ENCODE peak calls at places on chromosomes 1 and 21, in nine cellular contexts. X is OCI-LY7, U is Peyer's patch, L is fibroblast of mammary gland, Z is BJ, T is thyroid gland, S is colonic mucosa, P is A549, A is endodermal cell. I is an unnamed sample.

GRCh38 chr1:192022839-192023238 is 135.4 kb upstream of the RGS18 start:
- DNase-seq in A (no peak), T (no peak), P (no peak), Z (no peak), U (no peak), X (no peak), L (no peak), S (no peak), I (no peak)

GRCh38 chr1:168092566-168093355 is 44.0 kb downstream of the GPR161 start:
- DNase-seq in U (no peak), A (peak), Z (no peak), S (peak), L (peak), X (no peak), P (no peak), T (peak), I (no peak)

GRCh38 chr1:25246600-25247023 is 642 bp downstream of the RSRP1 start:
- DNase-seq in L (no peak), A (peak), U (no peak), Z (no peak), S (no peak), P (no peak), T (peak), X (peak), I (no peak)

GRCh38 chr1:218930472-218930871 is 243.2 kb upstream of the LYPLAL1 start:
- DNase-seq in Z (no peak), S (no peak), U (no peak), L (no peak), T (no peak), P (no peak), X (no peak), A (no peak), I (no peak)

GRCh38 chr1:18144921-18145699 is 37.5 kb downstream of the IGSF21 start:
- DNase-seq in U (no peak), A (no peak), S (peak), Z (no peak), P (no peak), T (no peak), L (no peak), X (no peak), I (no peak)

GRCh38 chr1:149848811-149849210 is 50.6 kb upstream of the BOLA1 start:
- DNase-seq in T (no peak), Z (no peak), P (no peak), U (no peak), S (no peak), X (peak), L (peak), A (no peak), I (no peak)

GRCh38 chr21:34983680-34984086 is 65.4 kb downstream of the RUNX1 start:
- DNase-seq in X (no peak), L (peak), T (no peak), P (no peak), Z (no peak), U (no peak), A (no peak), S (no peak), I (peak)

GRCh38 chr1:61337981-61338848 is 255.9 kb downstream of the NFIA start:
- DNase-seq in P (peak), S (peak), X (no peak), Z (peak), T (peak), U (peak), L (peak), A (peak), I (no peak)

GRCh38 chr1:77316006-77316405 is 34.2 kb downstream of the AK5 start:
- DNase-seq in T (no peak), S (no peak), P (no peak), L (peak), A (no peak), U (no peak), X (no peak), Z (peak), I (no peak)

GRCh38 chr1:154760469-154760933 is 109.6 kb downstream of the KCNN3 start:
- DNase-seq in X (peak), Z (no peak), S (peak), L (no peak), T (peak), A (peak), P (peak), U (peak), I (no peak)

GRCh38 chr1:23727362-23727811 is 15.9 kb upstream of the ELOA start:
- DNase-seq in Z (no peak), S (peak), P (no peak), U (peak), L (peak), T (peak), A (no peak), X (peak), I (no peak)

GRCh38 chr1:23728997-23729390 is 14.3 kb upstream of the ELOA start:
- DNase-seq in X (no peak), A (no peak), S (no peak), L (no peak), U (no peak), P (no peak), Z (no peak), T (no peak), I (no peak)

GRCh38 chr1:23732363-23733224 is 10.7 kb upstream of the ELOA start:
- DNase-seq in S (no peak), Z (no peak), L (peak), P (no peak), U (no peak), T (no peak), X (no peak), A (no peak), I (no peak)

GRCh38 chr1:23722652-23723051 is 20.6 kb upstream of the ELOA start:
- DNase-seq in L (no peak), U (peak), Z (no peak), S (no peak), A (no peak), P (no peak), X (peak), T (no peak), I (no peak)

DNA sequence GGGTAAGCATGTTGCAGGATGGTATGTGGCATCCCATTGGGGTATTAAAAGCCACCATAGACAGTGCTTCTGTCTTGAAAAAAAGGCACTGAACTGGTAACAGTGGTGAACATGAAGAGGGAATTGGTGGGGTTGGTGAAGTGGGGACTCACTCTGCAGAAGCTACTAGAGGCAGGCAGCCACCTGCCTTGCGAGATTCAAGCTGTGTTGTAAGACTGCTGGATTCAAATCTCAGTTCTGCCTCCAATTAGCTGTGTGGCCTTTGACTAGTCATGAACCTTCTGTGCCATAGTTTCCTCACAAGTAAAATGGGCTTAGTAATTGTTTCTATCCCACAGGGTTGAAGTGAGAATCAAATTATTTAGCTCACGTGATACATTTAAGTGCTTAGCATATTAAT is 16.6 kb upstream of the ELOA start:
- DNase-seq in X (peak), P (no peak), A (no peak), S (no peak), L (no peak), U (no peak), Z (no peak), T (no peak), I (no peak)
- H3K4me3 ChIP-seq in X (no peak), P (no peak), A (no peak), S (no peak), L (no peak), U (no peak), Z (no peak), T (no peak), I (no peak)

DNA sequence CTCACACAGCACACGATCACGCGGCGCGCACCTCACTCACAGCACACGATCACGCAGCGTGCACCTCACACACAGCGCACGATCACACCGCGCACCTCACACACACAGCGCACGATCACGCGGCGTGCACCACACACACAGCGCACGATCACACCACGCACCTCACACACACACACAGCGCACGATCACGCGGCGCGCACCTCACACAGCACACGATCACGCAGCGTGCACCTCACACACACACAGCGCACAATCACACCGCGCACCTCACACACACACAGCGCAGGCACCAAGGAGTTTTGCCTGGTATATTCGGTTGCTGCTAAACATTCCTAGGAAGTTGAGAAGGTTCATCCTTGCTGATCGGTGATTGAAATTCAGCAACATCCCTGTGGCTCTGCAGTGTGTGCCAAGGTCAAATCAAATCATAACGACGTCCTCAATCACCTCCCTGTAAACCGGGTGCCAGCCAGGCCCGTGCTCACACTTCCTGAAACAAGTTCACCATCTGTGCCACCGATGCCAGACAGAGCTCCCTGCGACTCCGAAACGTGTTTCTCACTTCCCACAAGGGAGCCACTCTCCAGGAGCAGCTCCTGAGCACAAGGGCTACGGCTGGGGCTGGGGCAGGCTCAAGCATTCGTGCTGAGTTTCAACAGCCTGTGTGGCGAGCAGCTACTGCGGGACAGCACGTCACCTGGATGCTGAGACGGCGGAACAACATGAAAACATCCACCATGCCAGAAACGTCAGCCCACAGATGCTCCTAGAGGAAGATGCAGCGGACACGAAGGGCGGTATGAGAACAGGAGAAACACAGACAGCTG is 30.2 kb downstream of the WDR4 start:
- DNase-seq in A (no peak), S (no peak), X (no peak), T (no peak), U (no peak), Z (no peak), P (no peak), L (no peak), I (no peak)
- H3K4me3 ChIP-seq in A (no peak), S (no peak), X (no peak), T (no peak), U (no peak), Z (no peak), P (no peak), L (no peak), I (no peak)

DNA sequence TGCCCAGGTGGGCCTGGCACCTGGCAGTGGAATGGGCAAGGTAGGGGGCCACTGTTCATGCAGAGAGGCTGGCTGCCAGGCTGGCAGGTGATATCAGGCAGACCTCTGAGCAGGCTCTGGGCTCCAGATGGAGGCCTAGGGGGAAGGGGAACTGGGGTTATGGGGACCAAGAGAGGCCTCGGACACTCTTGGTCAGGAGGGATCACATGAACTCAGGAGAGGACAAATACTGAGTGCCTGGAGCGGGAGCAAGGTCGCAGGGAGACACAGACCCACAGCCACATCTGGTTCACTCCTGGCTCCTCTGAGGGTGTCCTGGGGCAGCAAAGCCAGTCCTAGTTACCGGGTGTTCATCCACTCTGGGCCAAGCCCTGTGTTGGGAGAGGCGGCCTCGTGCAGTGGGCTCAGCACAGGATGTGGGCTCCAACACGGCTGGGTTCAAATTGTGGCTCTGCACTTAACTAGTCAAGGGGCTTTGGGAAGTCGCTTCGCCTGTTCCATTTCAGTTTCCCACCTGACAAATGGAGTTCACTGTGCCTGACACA is 239.0 kb downstream of the PTPRU start:
- DNase-seq in Z (no peak), S (no peak), P (no peak), U (no peak), X (no peak), L (no peak), A (peak), T (no peak), I (peak)
- H3K4me3 ChIP-seq in Z (no peak), S (no peak), P (no peak), U (no peak), X (no peak), L (no peak), A (no peak), T (no peak), I (no peak)

GRCh38 chr1:111591946-111592345 is 27.6 kb upstream of the RAP1A start:
- DNase-seq in L (no peak), Z (no peak), U (no peak), P (no peak), S (no peak), T (no peak), A (no peak), X (no peak), I (no peak)
- H3K4me3 ChIP-seq in L (no peak), Z (no peak), U (no peak), P (no peak), S (no peak), T (no peak), A (no peak), X (no peak), I (no peak)

DNA sequence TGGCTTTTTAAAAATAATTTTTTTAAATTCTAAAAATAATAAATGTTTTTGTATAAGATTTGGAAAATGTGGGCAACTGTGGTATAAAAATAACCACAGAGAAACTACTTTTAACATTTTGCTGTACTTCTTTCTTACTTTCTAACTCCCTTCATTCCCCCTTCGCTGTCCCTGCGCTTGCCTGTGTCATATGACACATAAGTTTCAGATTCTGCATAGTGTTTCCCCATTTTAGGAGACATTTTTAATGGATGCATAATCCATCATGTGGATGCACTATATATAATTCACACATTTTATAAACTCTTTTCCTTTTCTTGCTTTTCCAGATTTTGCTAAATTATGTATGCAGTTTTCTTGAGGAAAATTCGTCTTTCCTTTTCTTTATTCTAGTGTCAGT is 16.3 kb downstream of the ATG4C start:
- DNase-seq in X (peak), A (no peak), U (peak), T (no peak), Z (no peak), P (no peak), L (no peak), S (no peak), I (no peak)
- H3K4me3 ChIP-seq in X (peak), A (no peak), U (no peak), T (no peak), Z (no peak), P (no peak), L (no peak), S (no peak), I (no peak)